ENCODE peak calls at places on chromosomes 7 and 10, in four cellular contexts. K, F, C and V are unnamed samples.

GRCh38 chr10:96512524-96512991 is 1.2 kb downstream of the TLL2 start:
- DNase-seq in K (no peak), C (peak), F (no peak), V (no peak)

GRCh38 chr7:92404170-92404614 is 43.1 kb upstream of the GATAD1 start:
- DNase-seq in C (no peak), F (no peak), K (peak), V (no peak)

GRCh38 chr10:43818687-43819086 is 170.0 kb upstream of the ZNF32 start:
- DNase-seq in C (no peak), K (no peak), F (no peak), V (no peak)

GRCh38 chr10:101047961-101048892 is 13.6 kb upstream of the KAZALD1 start:
- DNase-seq in F (peak), K (no peak), C (no peak), V (no peak)

GRCh38 chr7:155209920-155210319 is 87.8 kb upstream of the INSIG1 start:
- DNase-seq in C (no peak), K (no peak), F (no peak), V (no peak)

GRCh38 chr7:66638309-66639099 is 9.8 kb downstream of the KCTD7 start:
- DNase-seq in F (no peak), K (no peak), C (no peak), V (no peak)

GRCh38 chr10:68560916-68561691 is 967 bp downstream of the TET1 start:
- DNase-seq in F (peak), C (no peak), K (peak), V (no peak)

GRCh38 chr7:134362587-134363483 is 46.1 kb upstream of the SLC35B4 start:
- DNase-seq in C (no peak), F (no peak), K (no peak), V (no peak)

GRCh38 chr7:50728184-50728583 is 54.5 kb downstream of the GRB10 start:
- DNase-seq in F (no peak), K (peak), C (no peak), V (no peak)

GRCh38 chr7:139153832-139154231 is 44.3 kb upstream of the ZC3HAV1 start:
- DNase-seq in F (no peak), K (peak), C (peak), V (no peak)

GRCh38 chr10:92778091-92778490 is 70.2 kb upstream of the EXOC6 start:
- DNase-seq in F (no peak), C (no peak), K (no peak), V (no peak)